ENCODE peak calls at places on chromosome 16, in six cellular contexts. Q is IMR-90; C is stimulated activated CD4-positive, alpha-beta T cell treated with anti-CD3 and anti-CD28 coated beads, Interleukin-12 subunit alpha, Interleukin-12 subunit beta, amount 100 ng/mL, for 48 hours; X is HFFc6; Y is H54; R is Calu3. T is an unnamed sample.

GRCh38 chr16:31215287-31216115 is 1.4 kb downstream of the PYDC1 start:
- DNase-seq in Y (peak), C (no peak), Q (peak), X (peak), R (peak), T (peak)

GRCh38 chr16:2022723-2023097 is 3.1 kb downstream of the NPW start:
- DNase-seq in Y (no peak), Q (peak), X (peak), R (peak), C (no peak), T (no peak)

GRCh38 chr16:81752225-81752875 is 26.7 kb upstream of the PLCG2 start:
- DNase-seq in R (no peak), Q (no peak), C (no peak), Y (no peak), X (no peak), T (peak)

GRCh38 chr16:74743668-74744299 is 30.8 kb downstream of the FA2H start:
- DNase-seq in X (peak), R (peak), C (no peak), Y (peak), Q (peak), T (peak)

GRCh38 chr16:14307623-14308356 is 236.7 kb downstream of the MRTFB start:
- DNase-seq in R (peak), X (no peak), C (no peak), Q (no peak), Y (peak), T (no peak)

GRCh38 chr16:75566889-75567255 is 693 bp downstream of the GABARAPL2 start:
- DNase-seq in R (peak), Y (no peak), Q (no peak), C (no peak), X (no peak), T (peak)

GRCh38 chr16:56888806-56889205 is 23.8 kb downstream of the SLC12A3 start:
- DNase-seq in Q (no peak), Y (no peak), C (no peak), R (no peak), X (no peak), T (no peak)

GRCh38 chr16:16988963-16989362 is 481.8 kb downstream of the XYLT1 start:
- DNase-seq in C (no peak), X (no peak), R (no peak), Q (no peak), Y (no peak), T (no peak)

GRCh38 chr16:85017151-85017550 is 5.8 kb upstream of the ZDHHC7 start:
- DNase-seq in Y (no peak), Q (peak), C (no peak), X (no peak), R (no peak), T (no peak)

GRCh38 chr16:3999479-3999868 is 116.8 kb downstream of the ADCY9 start:
- DNase-seq in X (peak), C (no peak), R (no peak), Q (peak), Y (no peak), T (no peak)

GRCh38 chr16:81796585-81797346 is 17.7 kb downstream of the PLCG2 start:
- DNase-seq in R (no peak), Y (no peak), Q (no peak), X (no peak), C (no peak), T (no peak)

GRCh38 chr16:49733278-49734009 is 122.5 kb downstream of the ZNF423 start:
- DNase-seq in R (no peak), C (no peak), Q (no peak), X (no peak), Y (no peak), T (no peak)

GRCh38 chr16:75483222-75483621 is 12.0 kb downstream of the CHST6 start:
- DNase-seq in Q (peak), R (peak), Y (peak), X (peak), C (no peak), T (no peak)

GRCh38 chr16:49750341-49751011 is 105.4 kb downstream of the ZNF423 start:
- DNase-seq in Q (no peak), R (no peak), Y (no peak), C (no peak), X (no peak), T (no peak)

GRCh38 chr16:86609115-86609514 is 30.8 kb downstream of the FOXL1 start:
- DNase-seq in Q (peak), R (no peak), Y (peak), X (peak), C (no peak), T (no peak)

GRCh38 chr16:48384305-48384981 is 770 bp downstream of the SIAH1 start:
- DNase-seq in Q (peak), X (no peak), R (peak), Y (peak), C (no peak), T (peak)

GRCh38 chr16:66483689-66484452 is 56.8 kb downstream of the BEAN1 start:
- DNase-seq in X (peak), C (peak), Y (peak), R (peak), Q (peak), T (peak)

GRCh38 chr16:49528035-49528434 is 154.4 kb downstream of the C16orf78 start:
- DNase-seq in C (peak), Y (peak), X (no peak), Q (no peak), R (no peak), T (no peak)

GRCh38 chr16:48383204-48383876 is 1.9 kb downstream of the SIAH1 start:
- DNase-seq in Q (peak), R (no peak), X (no peak), Y (no peak), C (no peak), T (no peak)

GRCh38 chr16:58264961-58265479 is 29.8 kb downstream of the PRSS54 start:
- DNase-seq in R (peak), Q (peak), Y (peak), X (peak), C (no peak), T (peak)

GRCh38 chr16:2056077-2056476 is 8.3 kb downstream of the TSC2 start:
- DNase-seq in R (no peak), C (no peak), Y (no peak), X (no peak), Q (no peak), T (no peak)

GRCh38 chr16:59385953-59386352 is 651.8 kb upstream of the GOT2 start:
- DNase-seq in Y (peak), Q (peak), C (no peak), X (peak), R (no peak), T (no peak)

GRCh38 chr16:10087151-10087550 is 95.1 kb downstream of the GRIN2A start:
- DNase-seq in R (no peak), Y (no peak), Q (no peak), C (no peak), X (no peak), T (no peak)

GRCh38 chr16:90044111-90044551 is 24.9 kb upstream of the DBNDD1 start:
- DNase-seq in R (peak), Y (no peak), Q (no peak), C (no peak), X (no peak), T (peak)

GRCh38 chr16:1337486-1337885 is 4.0 kb downstream of the BAIAP3 start:
- DNase-seq in Q (no peak), C (no peak), R (no peak), X (no peak), Y (no peak), T (no peak)